ENCODE peak calls at places on chromosomes 11 and 22, in four cellular contexts. N is GM12878, K is K562, Q is H1. C is an unnamed sample.

GRCh38 chr11:92528051-92528450 is 303.4 kb downstream of the FAT3 start:
- DNase-seq in K (no peak), N (no peak), Q (no peak), C (no peak)

GRCh38 chr22:50684986-50685385 is 12.4 kb downstream of the SHANK3 start:
- DNase-seq in N (no peak), K (no peak), Q (no peak), C (no peak)

GRCh38 chr11:73652856-73653559 is 6.6 kb downstream of the PLEKHB1 start:
- DNase-seq in K (no peak), N (no peak), Q (no peak), C (peak; percentile 42)

GRCh38 chr11:47269002-47269828 is 718 bp upstream of the MADD start:
- DNase-seq in N (no peak), Q (no peak), K (peak; percentile 91), C (peak; percentile 94)

GRCh38 chr11:8719260-8720190 is 36.9 kb downstream of the RPL27A start:
- DNase-seq in K (no peak), Q (no peak), N (no peak), C (peak; percentile 48)

GRCh38 chr11:3119141-3119821 is 45.8 kb downstream of the OSBPL5 start:
- DNase-seq in K (no peak), Q (no peak), N (no peak), C (no peak)

GRCh38 chr11:45083544-45084087 is 62.8 kb upstream of the PRDM11 start:
- DNase-seq in N (no peak), K (peak; percentile 11), Q (no peak), C (peak; percentile 15)

GRCh38 chr22:47337161-47337621 is 574.7 kb downstream of the TBC1D22A start:
- DNase-seq in N (no peak), K (peak; percentile 4), Q (no peak), C (peak; percentile 39)

GRCh38 chr11:98616256-98616655 is 404.5 kb upstream of the CNTN5 start:
- DNase-seq in Q (no peak), N (no peak), K (no peak), C (no peak)

GRCh38 chr11:71120346-71120963 is 131.9 kb downstream of the SHANK2 start:
- DNase-seq in N (no peak), Q (peak; percentile 73), K (peak; percentile 8), C (peak; percentile 38)

GRCh38 chr22:20207277-20208025 is 56.6 kb upstream of the CCDC188 start:
- DNase-seq in Q (no peak), N (no peak), K (no peak), C (no peak)
- H3K4me3 ChIP-seq in Q (no peak overlapping the region), N (peak overlapping the region; percentile 82), K (peak overlapping the region; percentile 53), C (no peak overlapping the region)

GRCh38 chr22:41935015-41935908 is 8.7 kb upstream of the TNFRSF13C start:
- DNase-seq in K (no peak), N (no peak), Q (no peak), C (no peak)

GRCh38 chr22:41939981-41940852 is 6.7 kb downstream of the CENPM start:
- DNase-seq in N (peak; percentile 98), Q (no peak), K (peak; percentile 43), C (no peak)

GRCh38 chr22:41933411-41934177 is 7.0 kb upstream of the TNFRSF13C start:
- DNase-seq in Q (no peak), K (no peak), N (no peak), C (no peak)

GRCh38 chr22:41934284-41935014 is 7.8 kb upstream of the TNFRSF13C start:
- DNase-seq in N (no peak), Q (no peak), K (no peak), C (no peak)

DNA sequence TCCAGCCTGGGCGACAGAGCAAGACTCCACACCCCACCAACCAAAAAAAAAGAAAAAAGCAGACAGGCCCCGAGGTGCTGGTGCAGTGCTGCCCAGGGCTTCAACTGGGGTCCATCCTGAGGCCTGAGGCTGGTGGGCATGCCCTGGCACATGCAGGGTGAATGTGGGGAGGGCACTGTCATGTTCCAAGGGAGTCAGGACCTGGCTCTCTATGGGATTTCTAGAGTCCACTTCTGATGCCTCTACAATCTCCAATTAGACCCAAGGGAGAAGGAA is 10.1 kb downstream of the CENPM start:
- DNase-seq in Q (no peak), N (no peak), K (no peak), C (no peak)
- TF ChIP-seq ATF2 in Q (no peak), N (no peak), K (no peak), C (no peak)

GRCh38 chr22:37232140-37232998 is 11.7 kb downstream of the RAC2 start:
- DNase-seq in N (no peak), Q (no peak), K (no peak), C (no peak)
- H3K4me3 ChIP-seq in N (no peak overlapping the region), Q (no peak overlapping the region), K (no peak overlapping the region), C (no peak overlapping the region)

GRCh38 chr11:65553301-65554001 is 4.7 kb downstream of the LTBP3 start:
- DNase-seq in Q (no peak), K (peak; percentile 75), N (no peak), C (no peak)
- TF ChIP-seq ATF2 in Q (no peak), K (no peak), N (no peak), C (no peak)

GRCh38 chr22:38088723-38089473 is 4.9 kb upstream of the SLC16A8 start:
- DNase-seq in Q (no peak), K (no peak), N (no peak), C (no peak)
- H3K4me3 ChIP-seq in Q (peak overlapping the region; percentile 23), K (no peak overlapping the region), N (no peak overlapping the region), C (no peak overlapping the region)

GRCh38 chr22:24153353-24153752 is 27.9 kb upstream of the SUSD2 start:
- DNase-seq in N (no peak), K (no peak), Q (no peak), C (no peak)
- TF ChIP-seq ATF2 in N (no peak), K (no peak), Q (no peak), C (no peak)

DNA sequence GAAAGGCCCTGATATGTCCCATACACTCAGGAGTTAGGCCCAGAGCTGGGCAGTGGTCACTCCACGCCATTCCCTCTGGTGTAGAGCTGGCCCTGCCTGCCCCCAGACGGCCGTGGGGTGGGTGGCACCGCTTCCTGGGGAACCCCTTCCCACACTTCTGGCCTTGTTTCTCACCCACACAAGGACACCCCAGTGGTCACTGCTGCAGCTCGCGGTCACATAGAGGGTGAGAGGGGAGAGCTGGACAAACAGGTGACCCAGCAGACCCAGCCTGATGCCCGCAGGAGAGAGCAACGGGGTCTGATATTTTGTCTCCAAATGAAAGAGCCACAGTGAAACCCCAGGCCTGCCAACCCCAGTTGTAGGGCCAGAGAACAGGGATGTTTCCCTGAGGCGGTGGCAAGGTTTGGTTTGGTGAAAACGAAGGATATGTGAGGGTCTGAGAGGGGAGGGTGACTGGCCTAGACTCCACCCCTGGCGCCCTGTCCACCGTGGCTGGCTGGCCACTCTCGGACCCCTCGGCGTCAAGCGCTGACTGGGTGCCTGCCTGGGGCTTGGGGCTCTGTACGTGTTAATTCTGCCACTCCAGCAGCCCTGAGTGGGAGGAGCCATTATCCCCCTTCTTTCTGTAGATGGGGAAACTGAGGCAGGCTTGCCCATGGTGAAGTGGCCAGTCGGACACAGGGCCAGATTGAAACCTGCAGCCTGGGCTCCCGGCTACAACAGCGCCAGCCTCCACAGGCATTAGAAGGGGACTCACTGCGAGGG is 71.0 kb upstream of the PPARA start:
- DNase-seq in K (no peak), N (no peak), Q (no peak), C (no peak)
- H3K4me3 ChIP-seq in K (no peak overlapping the region), N (no peak overlapping the region), Q (no peak overlapping the region), C (no peak overlapping the region)

GRCh38 chr11:106208795-106209194 is 131.3 kb downstream of the AASDHPPT start:
- DNase-seq in N (no peak), K (no peak), Q (no peak), C (peak; percentile 5)
- TF ChIP-seq ATF2 in N (no peak), K (no peak), Q (no peak), C (no peak)

GRCh38 chr11:69966583-69966835 is 111.6 kb upstream of the ANO1 start:
- DNase-seq in K (no peak), N (no peak), Q (no peak), C (no peak)
- H3K4me3 ChIP-seq in K (no peak overlapping the region), N (no peak overlapping the region), Q (no peak overlapping the region), C (no peak overlapping the region)